ENCODE peak calls at places on chromosome 3, in six cellular contexts. One of them, this sample, is unnamed.
A peak's percentile ranks its signal among the peaks of the same experiment; 100 is the strongest.

GRCh38 chr3:191958980-191959671 is 498.2 kb downstream of the PYDC2 start:
- DNase-seq in stomach: no peak
- DNase-seq in hepatocyte: no peak
- DNase-seq in uterus: no peak
- DNase-seq in IMR-90: no peak
- DNase-seq in upper lobe of right lung: no peak
- DNase-seq in this sample: no peak

GRCh38 chr3:46471371-46471914 is 6.7 kb upstream of the LTF start:
- DNase-seq in stomach: no peak
- DNase-seq in hepatocyte: no peak
- DNase-seq in uterus: no peak
- DNase-seq in IMR-90: no peak
- DNase-seq in upper lobe of right lung: no peak
- DNase-seq in this sample: no peak

GRCh38 chr3:125375950-125376679 is 990 bp upstream of the ZNF148 start:
- DNase-seq in stomach: no peak
- DNase-seq in hepatocyte: peak; percentile 30
- DNase-seq in uterus: no peak
- DNase-seq in IMR-90: peak; percentile 62
- DNase-seq in upper lobe of right lung: no peak
- DNase-seq in this sample: no peak

GRCh38 chr3:129116482-129116946 is 5.1 kb downstream of the RAB43 start:
- DNase-seq in stomach: no peak
- DNase-seq in hepatocyte: no peak
- DNase-seq in uterus: no peak
- DNase-seq in IMR-90: no peak
- DNase-seq in upper lobe of right lung: no peak
- DNase-seq in this sample: no peak

GRCh38 chr3:84943379-84943778 is 15.4 kb upstream of the CADM2 start:
- DNase-seq in stomach: no peak
- DNase-seq in hepatocyte: no peak
- DNase-seq in uterus: no peak
- DNase-seq in IMR-90: no peak
- DNase-seq in upper lobe of right lung: no peak
- DNase-seq in this sample: no peak

GRCh38 chr3:135803291-135803690 is 162.2 kb upstream of the PPP2R3A start:
- DNase-seq in stomach: no peak
- DNase-seq in hepatocyte: no peak
- DNase-seq in uterus: no peak
- DNase-seq in IMR-90: no peak
- DNase-seq in upper lobe of right lung: no peak
- DNase-seq in this sample: no peak

GRCh38 chr3:134197681-134198261 is 52.9 kb downstream of the RYK start:
- DNase-seq in stomach: no peak
- DNase-seq in hepatocyte: peak; percentile 63
- DNase-seq in uterus: no peak
- DNase-seq in IMR-90: peak; percentile 83
- DNase-seq in upper lobe of right lung: no peak
- DNase-seq in this sample: no peak

GRCh38 chr3:108806316-108806715 is 16.3 kb upstream of the TRAT1 start:
- DNase-seq in stomach: no peak
- DNase-seq in hepatocyte: no peak
- DNase-seq in uterus: no peak
- DNase-seq in IMR-90: no peak
- DNase-seq in upper lobe of right lung: no peak
- DNase-seq in this sample: peak; percentile 17

GRCh38 chr3:49535971-49536874 is 18.1 kb upstream of the BSN start:
- DNase-seq in stomach: no peak
- DNase-seq in hepatocyte: no peak
- DNase-seq in uterus: no peak
- DNase-seq in IMR-90: peak; percentile 4
- DNase-seq in upper lobe of right lung: no peak
- DNase-seq in this sample: no peak

GRCh38 chr3:124509884-124510283 is 220.4 kb upstream of the UMPS start:
- DNase-seq in stomach: no peak
- DNase-seq in hepatocyte: no peak
- DNase-seq in uterus: no peak
- DNase-seq in IMR-90: no peak
- DNase-seq in upper lobe of right lung: no peak
- DNase-seq in this sample: no peak

GRCh38 chr3:164687211-164687610 is 391.1 kb downstream of the SI start:
- DNase-seq in stomach: no peak
- DNase-seq in hepatocyte: no peak
- DNase-seq in uterus: no peak
- DNase-seq in IMR-90: no peak
- DNase-seq in upper lobe of right lung: no peak
- DNase-seq in this sample: no peak

GRCh38 chr3:186643493-186643892 is 3.3 kb downstream of the FETUB start:
- DNase-seq in stomach: no peak
- DNase-seq in hepatocyte: no peak
- DNase-seq in uterus: no peak
- DNase-seq in IMR-90: no peak
- DNase-seq in upper lobe of right lung: no peak
- DNase-seq in this sample: no peak

GRCh38 chr3:188151438-188151837 is 2.5 kb upstream of the LPP start:
- DNase-seq in stomach: no peak
- DNase-seq in hepatocyte: no peak
- DNase-seq in uterus: no peak
- DNase-seq in IMR-90: peak; percentile 77
- DNase-seq in upper lobe of right lung: no peak
- DNase-seq in this sample: no peak

GRCh38 chr3:192566706-192567290 is 160.5 kb downstream of the FGF12 start:
- DNase-seq in stomach: peak; percentile 84
- DNase-seq in hepatocyte: peak; percentile 90
- DNase-seq in uterus: peak; percentile 52
- DNase-seq in IMR-90: peak; percentile 84
- DNase-seq in upper lobe of right lung: peak; percentile 65
- DNase-seq in this sample: peak; percentile 40

GRCh38 chr3:43410575-43410974 is 124.2 kb downstream of the SNRK start:
- DNase-seq in stomach: no peak
- DNase-seq in hepatocyte: no peak
- DNase-seq in uterus: no peak
- DNase-seq in IMR-90: peak; percentile 62
- DNase-seq in upper lobe of right lung: no peak
- DNase-seq in this sample: no peak

GRCh38 chr3:139774570-139775302 is 97.0 kb upstream of the NMNAT3 start:
- DNase-seq in stomach: no peak
- DNase-seq in hepatocyte: peak; percentile 54
- DNase-seq in uterus: no peak
- DNase-seq in IMR-90: no peak
- DNase-seq in upper lobe of right lung: no peak
- DNase-seq in this sample: no peak

GRCh38 chr3:42213417-42213816 is 52.6 kb downstream of the CCK start:
- DNase-seq in stomach: peak; percentile 48
- DNase-seq in hepatocyte: no peak
- DNase-seq in uterus: no peak
- DNase-seq in IMR-90: no peak
- DNase-seq in upper lobe of right lung: no peak
- DNase-seq in this sample: no peak

GRCh38 chr3:171646357-171647133 is 163.7 kb downstream of the PLD1 start:
- DNase-seq in stomach: no peak
- DNase-seq in hepatocyte: peak; percentile 45
- DNase-seq in uterus: no peak
- DNase-seq in IMR-90: peak; percentile 80
- DNase-seq in upper lobe of right lung: no peak
- DNase-seq in this sample: no peak

GRCh38 chr3:186477876-186478275 is 66.3 kb downstream of the CRYGS start:
- DNase-seq in stomach: no peak
- DNase-seq in hepatocyte: no peak
- DNase-seq in uterus: no peak
- DNase-seq in IMR-90: no peak
- DNase-seq in upper lobe of right lung: no peak
- DNase-seq in this sample: no peak

GRCh38 chr3:87350367-87351199 is 74.2 kb upstream of the POU1F1 start:
- DNase-seq in stomach: no peak
- DNase-seq in hepatocyte: peak; percentile 75
- DNase-seq in uterus: no peak
- DNase-seq in IMR-90: peak; percentile 47
- DNase-seq in upper lobe of right lung: no peak
- DNase-seq in this sample: no peak

GRCh38 chr3:62164196-62164595 is 209.2 kb downstream of the FEZF2 start:
- DNase-seq in stomach: no peak
- DNase-seq in hepatocyte: no peak
- DNase-seq in uterus: no peak
- DNase-seq in IMR-90: no peak
- DNase-seq in upper lobe of right lung: no peak
- DNase-seq in this sample: no peak

GRCh38 chr3:62168356-62168755 is 205.0 kb downstream of the FEZF2 start:
- DNase-seq in stomach: no peak
- DNase-seq in hepatocyte: no peak
- DNase-seq in uterus: no peak
- DNase-seq in IMR-90: no peak
- DNase-seq in upper lobe of right lung: no peak
- DNase-seq in this sample: no peak

GRCh38 chr3:62167566-62168262 is 205.6 kb downstream of the FEZF2 start:
- DNase-seq in stomach: no peak
- DNase-seq in hepatocyte: no peak
- DNase-seq in uterus: no peak
- DNase-seq in IMR-90: peak; percentile 5
- DNase-seq in upper lobe of right lung: no peak
- DNase-seq in this sample: no peak

GRCh38 chr3:62161306-62161705 is 212.0 kb downstream of the FEZF2 start:
- DNase-seq in stomach: no peak
- DNase-seq in hepatocyte: no peak
- DNase-seq in uterus: no peak
- DNase-seq in IMR-90: peak; percentile 64
- DNase-seq in upper lobe of right lung: no peak
- DNase-seq in this sample: no peak

DNA sequence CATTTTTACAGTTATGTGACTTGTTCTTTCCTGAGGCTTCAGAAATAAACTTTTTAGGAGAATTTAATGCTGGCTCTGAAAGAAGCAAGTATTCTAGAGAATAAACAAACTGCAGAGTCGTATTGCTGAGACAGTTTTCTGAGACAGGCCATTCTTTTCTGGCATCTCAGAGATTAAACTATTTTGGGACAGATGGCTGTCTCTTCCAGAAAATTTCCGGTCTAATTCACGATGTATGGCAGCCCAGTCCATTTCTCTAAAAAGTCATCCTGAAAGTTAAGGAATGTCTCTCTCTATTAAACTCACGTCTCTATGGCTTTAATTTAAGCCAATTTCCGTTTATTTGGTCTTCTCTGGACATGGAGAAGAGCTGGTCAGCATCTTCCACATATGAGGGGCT is 208.6 kb downstream of the FEZF2 start:
- DNase-seq in stomach: no peak
- DNase-seq in hepatocyte: no peak
- DNase-seq in uterus: no peak
- DNase-seq in IMR-90: no peak
- DNase-seq in upper lobe of right lung: no peak
- DNase-seq in this sample: no peak
- H3K4me1 ChIP-seq in stomach: peaks cover 8% of the 10 kb centered on the region
- H3K4me1 ChIP-seq in hepatocyte: no peaks in the 10 kb centered on the region
- H3K4me1 ChIP-seq in uterus: peaks cover 15% of the 10 kb centered on the region
- H3K4me1 ChIP-seq in IMR-90: peaks cover 3% of the 10 kb centered on the region
- H3K4me1 ChIP-seq in upper lobe of right lung: peaks cover 19% of the 10 kb centered on the region
- H3K4me1 ChIP-seq in this sample: no peaks in the 10 kb centered on the region

DNA sequence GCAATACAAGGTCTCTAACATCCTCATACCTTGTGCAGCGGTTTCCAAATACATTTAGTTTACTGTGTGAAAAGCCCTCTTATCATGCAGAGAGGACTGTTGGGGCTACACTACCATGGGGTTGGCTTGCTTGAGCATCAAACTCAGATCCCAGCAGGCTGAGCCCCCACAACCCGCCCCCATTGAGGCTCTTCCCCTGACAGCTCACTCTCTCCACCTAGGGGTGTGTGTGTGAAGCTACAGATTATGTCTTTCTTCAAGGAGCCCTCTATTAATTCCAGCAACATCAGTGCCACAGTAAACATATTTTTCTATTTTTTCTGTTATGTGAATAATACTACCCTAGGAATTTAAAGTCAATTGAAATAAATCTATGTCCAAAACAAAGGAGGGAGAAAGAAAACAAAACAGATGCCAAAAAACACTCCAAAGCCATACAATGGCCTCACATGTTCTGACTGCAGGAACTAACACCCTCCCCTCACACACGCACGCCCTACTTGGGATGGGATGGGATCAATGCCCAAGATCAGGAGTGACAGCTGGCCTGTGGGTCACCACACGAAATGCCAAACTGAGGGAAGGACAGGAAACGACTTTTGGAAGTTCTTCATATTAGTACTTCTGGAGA is 14.7 kb downstream of the TM4SF4 start:
- DNase-seq in stomach: no peak
- DNase-seq in hepatocyte: no peak
- DNase-seq in uterus: no peak
- DNase-seq in IMR-90: no peak
- DNase-seq in upper lobe of right lung: no peak
- DNase-seq in this sample: no peak
- H3K27ac ChIP-seq in stomach: no peak overlapping the region
- H3K27ac ChIP-seq in hepatocyte: no peak overlapping the region
- H3K27ac ChIP-seq in uterus: no peak overlapping the region
- H3K27ac ChIP-seq in IMR-90: no peak overlapping the region
- H3K27ac ChIP-seq in upper lobe of right lung: no peak overlapping the region
- H3K27ac ChIP-seq in this sample: no peak overlapping the region

DNA sequence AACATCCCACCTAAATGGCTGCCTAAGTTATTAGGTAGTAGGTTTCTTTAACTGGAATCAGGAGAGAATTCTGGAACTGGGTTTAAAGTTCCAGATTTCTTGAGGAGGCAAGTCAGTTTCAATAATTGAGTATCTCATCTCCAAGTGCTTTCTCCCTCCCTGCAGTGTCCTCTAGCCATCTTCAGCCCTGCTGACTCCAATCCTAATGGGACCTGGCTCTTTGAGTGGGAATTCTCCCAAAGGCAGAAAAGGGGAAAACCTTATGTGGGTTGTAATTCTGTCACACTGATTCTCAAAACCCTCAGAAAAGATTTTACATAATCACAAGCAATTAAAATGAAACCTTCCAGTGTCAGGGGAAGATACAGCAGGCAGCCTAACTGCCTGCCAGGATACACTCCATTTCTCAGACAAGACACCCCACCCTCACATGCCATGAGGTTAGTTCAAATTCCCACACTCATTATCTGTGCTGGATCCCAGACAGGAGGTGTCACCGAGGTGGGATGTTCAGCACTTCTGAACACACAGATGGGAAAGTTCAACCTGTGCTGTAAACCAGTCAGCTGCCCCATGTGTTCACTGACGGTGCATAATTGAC is 121.5 kb downstream of the RFTN1 start:
- DNase-seq in stomach: no peak
- DNase-seq in hepatocyte: no peak
- DNase-seq in uterus: peak; percentile 71
- DNase-seq in IMR-90: no peak
- DNase-seq in upper lobe of right lung: no peak
- DNase-seq in this sample: no peak
- H3K4me1 ChIP-seq in stomach: no peaks in the 10 kb centered on the region
- H3K4me1 ChIP-seq in hepatocyte: peaks cover 15% of the 10 kb centered on the region
- H3K4me1 ChIP-seq in uterus: peaks cover 5% of the 10 kb centered on the region
- H3K4me1 ChIP-seq in IMR-90: peaks cover 23% of the 10 kb centered on the region
- H3K4me1 ChIP-seq in upper lobe of right lung: peaks cover 11% of the 10 kb centered on the region
- H3K4me1 ChIP-seq in this sample: no peaks in the 10 kb centered on the region

DNA sequence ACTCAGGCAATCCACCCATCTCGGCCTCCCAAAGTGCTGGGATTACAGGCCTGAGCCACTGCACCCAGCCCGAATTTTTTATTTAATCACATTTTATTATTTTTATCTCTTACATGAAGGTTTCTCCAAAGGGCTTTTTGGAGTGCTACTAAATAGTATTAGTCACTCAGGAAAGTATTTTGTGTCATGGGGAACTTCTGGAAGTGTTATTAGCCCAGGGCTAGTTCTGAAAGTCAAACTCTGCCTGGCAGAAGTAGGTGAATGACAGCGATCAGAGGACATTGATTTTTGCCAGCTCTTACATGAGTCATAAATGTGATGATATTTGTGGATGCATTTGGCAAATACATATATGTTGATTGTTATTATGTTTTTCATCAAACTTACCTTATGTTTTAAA is 48.7 kb downstream of the ZPLD1 start:
- DNase-seq in stomach: no peak
- DNase-seq in hepatocyte: no peak
- DNase-seq in uterus: no peak
- DNase-seq in IMR-90: no peak
- DNase-seq in upper lobe of right lung: no peak
- DNase-seq in this sample: no peak
- H3K27ac ChIP-seq in stomach: no peak overlapping the region
- H3K27ac ChIP-seq in hepatocyte: no peak overlapping the region
- H3K27ac ChIP-seq in uterus: no peak overlapping the region
- H3K27ac ChIP-seq in IMR-90: no peak overlapping the region
- H3K27ac ChIP-seq in upper lobe of right lung: no peak overlapping the region
- H3K27ac ChIP-seq in this sample: no peak overlapping the region

This sample was measured in effector memory CD4-positive, alpha-beta T cell.